ENCODE peak calls at places on chromosomes 2 and 18, in nine cellular contexts. One of them, this sample, is unnamed.
A peak's percentile ranks its signal among the peaks of the same experiment; 100 is the strongest.

GRCh38 chr2:196233033-196233807 is 61.8 kb upstream of the STK17B start:
- DNase-seq in GM23248: peak; percentile 86
- DNase-seq in PC-3: peak; percentile 97
- DNase-seq in GM23338: no peak
- DNase-seq in SK-N-SH: no peak
- DNase-seq in OCI-LY7: peak; percentile 45
- DNase-seq in MM.1S: peak; percentile 67
- DNase-seq in HCT116: peak; percentile 88
- DNase-seq in neural progenitor cell: no peak
- DNase-seq in this sample: peak; percentile 46

GRCh38 chr2:206031162-206031784 is 54.7 kb downstream of the INO80D start:
- DNase-seq in PC-3: peak; percentile 70
- DNase-seq in GM23248: peak; percentile 56
- DNase-seq in HCT116: no peak
- DNase-seq in GM23338: no peak
- DNase-seq in MM.1S: no peak
- DNase-seq in OCI-LY7: no peak
- DNase-seq in SK-N-SH: no peak
- DNase-seq in neural progenitor cell: no peak
- DNase-seq in this sample: no peak

GRCh38 chr2:177550264-177551200 is 158.0 kb downstream of the AGPS start:
- DNase-seq in HCT116: no peak
- DNase-seq in GM23248: no peak
- DNase-seq in neural progenitor cell: no peak
- DNase-seq in OCI-LY7: no peak
- DNase-seq in PC-3: no peak
- DNase-seq in SK-N-SH: no peak
- DNase-seq in MM.1S: no peak
- DNase-seq in GM23338: no peak
- DNase-seq in this sample: no peak

GRCh38 chr18:13446581-13447470 is 228.3 kb downstream of the LDLRAD4 start:
- DNase-seq in MM.1S: no peak
- DNase-seq in OCI-LY7: no peak
- DNase-seq in GM23248: peak; percentile 29
- DNase-seq in PC-3: no peak
- DNase-seq in neural progenitor cell: peak; percentile 73
- DNase-seq in HCT116: no peak
- DNase-seq in SK-N-SH: no peak
- DNase-seq in GM23338: no peak
- DNase-seq in this sample: no peak

GRCh38 chr2:36406296-36406695 is 50.7 kb downstream of the CRIM1 start:
- DNase-seq in HCT116: no peak
- DNase-seq in MM.1S: no peak
- DNase-seq in neural progenitor cell: no peak
- DNase-seq in OCI-LY7: no peak
- DNase-seq in PC-3: no peak
- DNase-seq in GM23338: no peak
- DNase-seq in GM23248: no peak
- DNase-seq in SK-N-SH: no peak
- DNase-seq in this sample: no peak

GRCh38 chr2:4295680-4296079 is 592.3 kb downstream of the DCDC2C start:
- DNase-seq in OCI-LY7: no peak
- DNase-seq in GM23338: no peak
- DNase-seq in HCT116: no peak
- DNase-seq in SK-N-SH: no peak
- DNase-seq in PC-3: no peak
- DNase-seq in neural progenitor cell: no peak
- DNase-seq in GM23248: no peak
- DNase-seq in MM.1S: no peak
- DNase-seq in this sample: no peak

GRCh38 chr2:25332571-25332970 is 9.2 kb downstream of the DNMT3A start:
- DNase-seq in SK-N-SH: peak; percentile 67
- DNase-seq in OCI-LY7: no peak
- DNase-seq in MM.1S: no peak
- DNase-seq in HCT116: no peak
- DNase-seq in PC-3: no peak
- DNase-seq in GM23248: no peak
- DNase-seq in neural progenitor cell: no peak
- DNase-seq in GM23338: no peak
- DNase-seq in this sample: no peak

GRCh38 chr2:222799262-222799918 is 61.4 kb upstream of the ACSL3 start:
- DNase-seq in OCI-LY7: no peak
- DNase-seq in GM23248: no peak
- DNase-seq in GM23338: no peak
- DNase-seq in PC-3: no peak
- DNase-seq in neural progenitor cell: no peak
- DNase-seq in MM.1S: no peak
- DNase-seq in HCT116: no peak
- DNase-seq in SK-N-SH: no peak
- DNase-seq in this sample: no peak

GRCh38 chr18:36338420-36338933 is 41.0 kb downstream of the FHOD3 start:
- DNase-seq in MM.1S: no peak
- DNase-seq in OCI-LY7: no peak
- DNase-seq in GM23338: no peak
- DNase-seq in HCT116: no peak
- DNase-seq in SK-N-SH: peak; percentile 39
- DNase-seq in PC-3: no peak
- DNase-seq in neural progenitor cell: no peak
- DNase-seq in GM23248: no peak
- DNase-seq in this sample: no peak

GRCh38 chr2:160225722-160226121 is 25.6 kb upstream of the ITGB6 start:
- DNase-seq in GM23338: no peak
- DNase-seq in MM.1S: no peak
- DNase-seq in HCT116: no peak
- DNase-seq in neural progenitor cell: no peak
- DNase-seq in SK-N-SH: peak; percentile 76
- DNase-seq in OCI-LY7: no peak
- DNase-seq in PC-3: peak; percentile 22
- DNase-seq in GM23248: no peak
- DNase-seq in this sample: no peak

GRCh38 chr2:141187063-141187429 is 943.8 kb downstream of the LRP1B start:
- DNase-seq in GM23338: no peak
- DNase-seq in neural progenitor cell: no peak
- DNase-seq in PC-3: no peak
- DNase-seq in SK-N-SH: no peak
- DNase-seq in GM23248: no peak
- DNase-seq in OCI-LY7: no peak
- DNase-seq in HCT116: no peak
- DNase-seq in MM.1S: no peak
- DNase-seq in this sample: no peak

GRCh38 chr18:58407649-58408407 is 221.1 kb downstream of the ALPK2 start:
- DNase-seq in OCI-LY7: no peak
- DNase-seq in GM23338: no peak
- DNase-seq in HCT116: no peak
- DNase-seq in GM23248: no peak
- DNase-seq in MM.1S: no peak
- DNase-seq in PC-3: no peak
- DNase-seq in SK-N-SH: no peak
- DNase-seq in neural progenitor cell: no peak
- DNase-seq in this sample: peak; percentile 68

GRCh38 chr2:182550234-182550633 is 123.4 kb upstream of the PDE1A start:
- DNase-seq in neural progenitor cell: no peak
- DNase-seq in MM.1S: no peak
- DNase-seq in GM23338: no peak
- DNase-seq in PC-3: no peak
- DNase-seq in OCI-LY7: no peak
- DNase-seq in GM23248: no peak
- DNase-seq in HCT116: no peak
- DNase-seq in SK-N-SH: no peak
- DNase-seq in this sample: no peak

GRCh38 chr18:56517181-56517580 is 121.2 kb downstream of the TXNL1 start:
- DNase-seq in PC-3: no peak
- DNase-seq in SK-N-SH: no peak
- DNase-seq in MM.1S: no peak
- DNase-seq in HCT116: no peak
- DNase-seq in GM23248: peak; percentile 51
- DNase-seq in GM23338: no peak
- DNase-seq in neural progenitor cell: no peak
- DNase-seq in OCI-LY7: no peak
- DNase-seq in this sample: no peak

GRCh38 chr2:231800493-231801091 is 14.3 kb downstream of the COPS7B start:
- DNase-seq in PC-3: peak; percentile 39
- DNase-seq in GM23248: peak; percentile 69
- DNase-seq in MM.1S: peak; percentile 72
- DNase-seq in SK-N-SH: peak; percentile 59
- DNase-seq in neural progenitor cell: peak; percentile 58
- DNase-seq in OCI-LY7: peak; percentile 47
- DNase-seq in GM23338: peak; percentile 81
- DNase-seq in HCT116: peak; percentile 32
- DNase-seq in this sample: peak; percentile 51

GRCh38 chr2:177169810-177170514 is 42.6 kb upstream of the HNRNPA3 start:
- DNase-seq in OCI-LY7: no peak
- DNase-seq in MM.1S: peak; percentile 90
- DNase-seq in PC-3: peak; percentile 55
- DNase-seq in SK-N-SH: no peak
- DNase-seq in HCT116: no peak
- DNase-seq in GM23338: no peak
- DNase-seq in GM23248: no peak
- DNase-seq in neural progenitor cell: no peak
- DNase-seq in this sample: peak; percentile 26

GRCh38 chr2:109644571-109645275 is 30.6 kb downstream of the SOWAHC start:
- DNase-seq in SK-N-SH: peak; percentile 34
- DNase-seq in OCI-LY7: no peak
- DNase-seq in PC-3: peak; percentile 38
- DNase-seq in GM23338: peak; percentile 35
- DNase-seq in GM23248: peak; percentile 60
- DNase-seq in HCT116: no peak
- DNase-seq in MM.1S: no peak
- DNase-seq in neural progenitor cell: peak; percentile 66
- DNase-seq in this sample: peak; percentile 85

GRCh38 chr2:275457-275856 is 10.7 kb downstream of the ACP1 start:
- DNase-seq in neural progenitor cell: no peak
- DNase-seq in MM.1S: no peak
- DNase-seq in HCT116: no peak
- DNase-seq in PC-3: no peak
- DNase-seq in GM23248: no peak
- DNase-seq in GM23338: no peak
- DNase-seq in OCI-LY7: peak; percentile 52
- DNase-seq in SK-N-SH: no peak
- DNase-seq in this sample: no peak

GRCh38 chr2:199693861-199694260 is 157.1 kb downstream of the FTCDNL1 start:
- DNase-seq in GM23248: no peak
- DNase-seq in PC-3: no peak
- DNase-seq in neural progenitor cell: no peak
- DNase-seq in GM23338: peak; percentile 59
- DNase-seq in HCT116: no peak
- DNase-seq in SK-N-SH: no peak
- DNase-seq in OCI-LY7: no peak
- DNase-seq in MM.1S: no peak
- DNase-seq in this sample: no peak

GRCh38 chr2:168156661-168157060 is 90.7 kb downstream of the STK39 start:
- DNase-seq in SK-N-SH: peak; percentile 49
- DNase-seq in HCT116: no peak
- DNase-seq in OCI-LY7: no peak
- DNase-seq in GM23248: peak; percentile 87
- DNase-seq in PC-3: peak; percentile 80
- DNase-seq in neural progenitor cell: no peak
- DNase-seq in GM23338: no peak
- DNase-seq in MM.1S: no peak
- DNase-seq in this sample: peak; percentile 27

GRCh38 chr2:110994250-110994961 is 126.3 kb upstream of the BCL2L11 start:
- DNase-seq in GM23248: peak; percentile 3
- DNase-seq in MM.1S: no peak
- DNase-seq in neural progenitor cell: no peak
- DNase-seq in SK-N-SH: no peak
- DNase-seq in PC-3: no peak
- DNase-seq in GM23338: no peak
- DNase-seq in HCT116: no peak
- DNase-seq in OCI-LY7: peak; percentile 10
- DNase-seq in this sample: no peak

DNA sequence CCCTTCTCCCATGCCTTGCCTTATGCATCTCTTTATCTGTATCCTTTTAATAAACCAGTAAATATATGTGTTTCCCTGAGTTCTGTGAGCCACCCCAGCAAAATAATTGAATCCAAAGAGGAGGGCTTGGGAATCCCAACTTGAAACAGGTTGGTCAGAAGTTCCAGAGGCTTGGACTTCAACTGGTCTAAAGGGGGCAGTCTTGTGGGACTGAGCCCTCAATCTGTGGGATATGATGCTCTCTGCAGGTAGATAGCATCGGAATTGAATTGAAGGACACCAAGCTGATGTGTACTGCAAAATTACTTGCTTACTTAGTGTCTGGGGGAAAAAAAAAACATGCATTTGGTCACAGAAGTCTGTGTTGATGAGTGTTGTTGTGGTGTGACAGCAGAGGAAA is 1033.5 kb upstream of the TMEFF2 start:
- DNase-seq in GM23248: no peak
- DNase-seq in neural progenitor cell: no peak
- DNase-seq in OCI-LY7: no peak
- DNase-seq in SK-N-SH: no peak
- DNase-seq in PC-3: no peak
- DNase-seq in GM23338: peak; percentile 37
- DNase-seq in MM.1S: no peak
- DNase-seq in HCT116: no peak
- DNase-seq in this sample: no peak
- H4K20me1 ChIP-seq in GM23248: no peaks in the 10 kb centered on the region
- H4K20me1 ChIP-seq in neural progenitor cell: no peaks in the 10 kb centered on the region
- H4K20me1 ChIP-seq in OCI-LY7: no peaks in the 10 kb centered on the region
- H4K20me1 ChIP-seq in SK-N-SH: no peaks in the 10 kb centered on the region
- H4K20me1 ChIP-seq in PC-3: no peaks in the 10 kb centered on the region
- H4K20me1 ChIP-seq in GM23338: no peaks in the 10 kb centered on the region
- H4K20me1 ChIP-seq in MM.1S: no peaks in the 10 kb centered on the region
- H4K20me1 ChIP-seq in HCT116: no peaks in the 10 kb centered on the region
- H4K20me1 ChIP-seq in this sample: no peaks in the 10 kb centered on the region

GRCh38 chr2:192307530-192307929 is 112.8 kb upstream of the TMEFF2 start:
- DNase-seq in MM.1S: no peak
- DNase-seq in HCT116: no peak
- DNase-seq in GM23248: peak; percentile 6
- DNase-seq in SK-N-SH: no peak
- DNase-seq in OCI-LY7: no peak
- DNase-seq in GM23338: no peak
- DNase-seq in neural progenitor cell: no peak
- DNase-seq in PC-3: no peak
- DNase-seq in this sample: no peak
- TF ChIP-seq EZH2phosphoT487 in MM.1S: no peak
- TF ChIP-seq EZH2phosphoT487 in HCT116: no peak
- TF ChIP-seq EZH2phosphoT487 in GM23248: no peak
- TF ChIP-seq EZH2phosphoT487 in SK-N-SH: no peak
- TF ChIP-seq EZH2phosphoT487 in OCI-LY7: no peak
- TF ChIP-seq EZH2phosphoT487 in GM23338: no peak
- TF ChIP-seq EZH2phosphoT487 in neural progenitor cell: no peak
- TF ChIP-seq EZH2phosphoT487 in PC-3: no peak
- TF ChIP-seq EZH2phosphoT487 in this sample: no peak

GRCh38 chr2:68190991-68191731 is 33.5 kb downstream of the PNO1 start:
- DNase-seq in GM23338: no peak
- DNase-seq in OCI-LY7: no peak
- DNase-seq in GM23248: peak; percentile 86
- DNase-seq in MM.1S: no peak
- DNase-seq in neural progenitor cell: no peak
- DNase-seq in SK-N-SH: no peak
- DNase-seq in PC-3: peak; percentile 90
- DNase-seq in HCT116: peak; percentile 27
- DNase-seq in this sample: no peak
- H4K20me1 ChIP-seq in GM23338: peaks cover 19% of the 10 kb centered on the region
- H4K20me1 ChIP-seq in OCI-LY7: peaks cover 40% of the 10 kb centered on the region
- H4K20me1 ChIP-seq in GM23248: no peaks in the 10 kb centered on the region
- H4K20me1 ChIP-seq in MM.1S: peaks cover 4% of the 10 kb centered on the region
- H4K20me1 ChIP-seq in neural progenitor cell: peaks cover 64% of the 10 kb centered on the region
- H4K20me1 ChIP-seq in SK-N-SH: peaks cover 52% of the 10 kb centered on the region
- H4K20me1 ChIP-seq in PC-3: peaks cover 16% of the 10 kb centered on the region
- H4K20me1 ChIP-seq in HCT116: peaks cover 7% of the 10 kb centered on the region
- H4K20me1 ChIP-seq in this sample: peaks cover 39% of the 10 kb centered on the region

GRCh38 chr18:48896875-48897511 is 53.8 kb downstream of the SMAD7 start:
- DNase-seq in SK-N-SH: no peak
- DNase-seq in OCI-LY7: peak; percentile 13
- DNase-seq in neural progenitor cell: peak; percentile 67
- DNase-seq in GM23248: peak; percentile 63
- DNase-seq in GM23338: peak; percentile 70
- DNase-seq in HCT116: no peak
- DNase-seq in PC-3: peak; percentile 24
- DNase-seq in MM.1S: peak; percentile 50
- DNase-seq in this sample: peak; percentile 13
- TF ChIP-seq EZH2phosphoT487 in SK-N-SH: no peak
- TF ChIP-seq EZH2phosphoT487 in OCI-LY7: no peak
- TF ChIP-seq EZH2phosphoT487 in neural progenitor cell: no peak
- TF ChIP-seq EZH2phosphoT487 in GM23248: no peak
- TF ChIP-seq EZH2phosphoT487 in GM23338: no peak
- TF ChIP-seq EZH2phosphoT487 in HCT116: no peak
- TF ChIP-seq EZH2phosphoT487 in PC-3: no peak
- TF ChIP-seq EZH2phosphoT487 in MM.1S: no peak
- TF ChIP-seq EZH2phosphoT487 in this sample: no peak